ENCODE peak calls at places on chromosomes 16 and 17, in nine cellular contexts. A is mesendoderm, L is substantia nigra, S is PC-9, P is GM23248, E is left ventricle myocardium inferior, I is dorsolateral prefrontal cortex, Y is tibial artery, X is tibial nerve. Z is an unnamed sample.

GRCh38 chr16:1823821-1824220 is 2.8 kb downstream of the HAGH start:
- DNase-seq in A (peak), Y (no peak), I (peak), P (no peak), E (peak), L (peak), S (no peak), X (no peak), Z (peak)

GRCh38 chr16:28130099-28131088 is 66.9 kb upstream of the GSG1L start:
- DNase-seq in P (peak), S (no peak), A (no peak), E (no peak), Y (no peak), X (no peak), L (no peak), I (no peak), Z (no peak)

GRCh38 chr17:19769946-19770652 is 22.0 kb upstream of the ALDH3A1 start:
- DNase-seq in E (no peak), L (no peak), Y (peak), P (peak), S (peak), A (no peak), X (no peak), I (no peak), Z (no peak)

GRCh38 chr17:49815761-49816281 is 27.3 kb downstream of the KAT7 start:
- DNase-seq in A (peak), E (no peak), L (no peak), X (no peak), Y (no peak), S (no peak), P (peak), I (no peak), Z (no peak)

GRCh38 chr17:17394494-17394893 is 82.3 kb upstream of the MED9 start:
- DNase-seq in A (no peak), S (no peak), Y (no peak), I (no peak), P (no peak), X (no peak), L (no peak), E (no peak), Z (no peak)

GRCh38 chr17:76336756-76337412 is 16.8 kb downstream of the PRPSAP1 start:
- DNase-seq in Y (peak), S (no peak), X (no peak), E (no peak), A (no peak), L (no peak), I (no peak), P (no peak), Z (no peak)

GRCh38 chr16:57912529-57913260 is 58.2 kb downstream of the CNGB1 start:
- DNase-seq in P (no peak), E (no peak), X (no peak), A (peak), Y (no peak), I (no peak), L (no peak), S (no peak), Z (no peak)

GRCh38 chr17:30278032-30278431 is 13.7 kb downstream of the BLMH start:
- DNase-seq in L (no peak), S (peak), X (peak), I (no peak), A (peak), E (peak), P (peak), Y (no peak), Z (peak)

GRCh38 chr16:72989203-72989991 is 58.5 kb downstream of the ZFHX3 start:
- DNase-seq in X (peak), L (no peak), P (peak), S (peak), A (no peak), E (no peak), Y (no peak), I (no peak), Z (no peak)

GRCh38 chr16:57747091-57747490 is 11.5 kb downstream of the KATNB1 start:
- DNase-seq in L (no peak), E (no peak), A (no peak), S (no peak), I (no peak), Y (no peak), X (no peak), P (no peak), Z (no peak)

GRCh38 chr16:17070882-17071592 is 399.7 kb downstream of the XYLT1 start:
- DNase-seq in L (no peak), P (peak), I (peak), X (peak), E (no peak), A (peak), S (no peak), Y (no peak), Z (no peak)

GRCh38 chr16:852451-853185 is 52.1 kb upstream of the GNG13 start:
- DNase-seq in S (no peak), P (no peak), I (peak), E (no peak), L (no peak), Y (no peak), A (no peak), X (no peak), Z (no peak)

GRCh38 chr17:43943769-43944418 is 1.6 kb upstream of the PPY start:
- DNase-seq in P (peak), A (peak), I (peak), X (peak), L (peak), E (peak), S (peak), Y (peak), Z (peak)

GRCh38 chr16:13453938-13454553 is 465.9 kb upstream of the ERCC4 start:
- DNase-seq in E (no peak), X (peak), I (peak), Y (no peak), A (peak), L (peak), P (peak), S (no peak), Z (no peak)

GRCh38 chr16:54280751-54281150 is 5.8 kb downstream of the IRX3 start:
- DNase-seq in S (no peak), I (no peak), L (no peak), P (peak), X (no peak), E (no peak), A (peak), Y (peak), Z (no peak)

GRCh38 chr17:44071198-44071520 is 624 bp downstream of the G6PC3 start:
- DNase-seq in E (no peak), S (peak), I (no peak), Y (no peak), X (peak), P (no peak), A (no peak), L (no peak), Z (no peak)

GRCh38 chr17:36505171-36505570 is 18.7 kb downstream of the ZNHIT3 start:
- DNase-seq in L (no peak), E (no peak), I (no peak), A (no peak), S (no peak), X (no peak), Y (no peak), P (no peak), Z (no peak)

GRCh38 chr16:66352304-66352703 is 14.2 kb upstream of the CDH5 start:
- DNase-seq in A (no peak), L (no peak), Y (no peak), S (no peak), P (no peak), X (no peak), I (no peak), E (no peak), Z (no peak)

GRCh38 chr17:2151634-2152033 is 96.7 kb downstream of the HIC1 start:
- DNase-seq in S (no peak), X (no peak), Y (no peak), L (no peak), P (peak), A (peak), E (no peak), I (no peak), Z (no peak)

GRCh38 chr17:59355695-59356323 is 24.4 kb downstream of the YPEL2 start:
- DNase-seq in A (no peak), Y (no peak), S (no peak), L (peak), E (no peak), X (peak), I (peak), P (no peak), Z (no peak)

GRCh38 chr17:68539536-68540469 is 27.6 kb downstream of the PRKAR1A start:
- DNase-seq in S (no peak), X (peak), E (no peak), P (peak), A (peak), Y (no peak), L (no peak), I (no peak), Z (no peak)

GRCh38 chr17:4901648-4902344 is 1.1 kb downstream of the CHRNE start:
- DNase-seq in S (no peak), Y (no peak), E (peak), I (peak), L (peak), P (no peak), A (no peak), X (peak), Z (no peak)

GRCh38 chr17:16911141-16911937 is 60.6 kb downstream of the TNFRSF13B start:
- DNase-seq in S (no peak), X (no peak), P (no peak), A (no peak), I (peak), Y (peak), E (peak), L (peak), Z (peak)

GRCh38 chr16:24978370-24978914 is 36.7 kb downstream of the ARHGAP17 start:
- DNase-seq in X (no peak), P (peak), E (no peak), I (no peak), S (no peak), Y (no peak), L (no peak), A (no peak), Z (no peak)

GRCh38 chr16:67257486-67258159 is 8.8 kb downstream of the SLC9A5 start:
- DNase-seq in Y (no peak), S (no peak), A (no peak), L (no peak), P (peak), E (no peak), I (no peak), X (no peak), Z (no peak)

GRCh38 chr17:38453951-38454421 is 25.7 kb downstream of the ARHGAP23 start:
- DNase-seq in X (no peak), S (no peak), I (no peak), A (no peak), Y (no peak), E (no peak), L (peak), P (peak), Z (peak)
- H3K27ac ChIP-seq in X (peak), S (peak), I (peak), A (peak), Y (peak), E (peak), L (peak), P (peak), Z (no peak)

DNA sequence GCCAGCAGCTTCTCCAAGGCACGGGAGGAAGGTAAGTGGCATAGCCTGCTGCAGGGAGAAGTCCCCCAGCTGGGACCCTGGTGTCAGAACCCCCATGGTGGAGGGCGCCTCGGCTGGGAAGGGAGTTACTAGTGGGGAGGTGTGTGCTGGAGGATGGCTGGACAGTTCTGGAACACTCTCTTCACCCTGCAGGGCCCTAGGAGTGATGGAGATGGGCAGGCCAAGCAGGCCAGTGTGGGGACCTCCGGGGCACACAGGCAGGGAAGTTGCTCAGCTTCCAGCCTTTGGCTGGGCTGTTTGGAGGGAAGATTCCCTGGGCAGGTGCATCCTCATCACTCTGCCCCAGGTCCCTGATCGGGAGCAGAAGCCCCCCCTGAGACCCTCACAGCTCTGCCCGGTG is 696 bp downstream of the C17orf99 start:
- DNase-seq in I (no peak), L (no peak), Y (no peak), A (no peak), P (no peak), S (no peak), E (no peak), X (no peak), Z (no peak)
- H3K27ac ChIP-seq in I (no peak), L (no peak), Y (no peak), A (no peak), P (no peak), S (no peak), E (no peak), X (peak), Z (no peak)

GRCh38 chr16:85612801-85613608 is at the start of gene GSE1:
- DNase-seq in A (peak), X (peak), Y (peak), L (peak), E (peak), P (peak), I (no peak), S (peak), Z (peak)
- H3K27ac ChIP-seq in A (peak), X (peak), Y (peak), L (no peak), E (peak), P (peak), I (no peak), S (peak), Z (peak)

DNA sequence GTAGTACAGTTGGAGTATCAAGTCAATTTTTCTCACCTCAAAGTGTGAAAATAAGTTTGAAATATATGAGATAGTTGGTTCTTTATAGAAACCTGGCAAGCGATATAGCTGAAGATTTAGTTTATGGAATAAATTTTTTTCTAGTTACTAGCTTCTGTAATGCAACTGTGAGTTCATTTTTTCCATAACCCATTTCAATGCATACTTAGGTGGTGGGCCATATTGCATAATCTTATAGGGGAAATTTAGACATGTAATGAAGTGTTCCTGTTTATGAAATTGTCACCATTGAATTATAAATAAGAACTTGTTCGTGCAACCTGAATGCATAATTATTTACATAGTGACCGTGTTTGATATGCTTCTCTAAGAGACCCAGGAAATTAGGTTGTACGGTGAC is 9.0 kb downstream of the MOSMO start:
- DNase-seq in L (no peak), X (no peak), P (no peak), A (no peak), I (no peak), Y (no peak), S (no peak), E (no peak), Z (no peak)
- H3K27ac ChIP-seq in L (no peak), X (no peak), P (no peak), A (no peak), I (no peak), Y (no peak), S (no peak), E (no peak), Z (no peak)

GRCh38 chr17:12672944-12673343 is 7.3 kb downstream of the MYOCD start:
- DNase-seq in L (no peak), I (no peak), A (no peak), Y (no peak), S (no peak), X (no peak), E (no peak), P (no peak), Z (no peak)
- H3K27ac ChIP-seq in L (no peak), I (no peak), A (no peak), Y (peak), S (no peak), X (no peak), E (peak), P (no peak), Z (no peak)

GRCh38 chr17:80704894-80705293 is 160.3 kb downstream of the RPTOR start:
- DNase-seq in P (no peak), E (no peak), X (no peak), S (no peak), Y (no peak), A (no peak), L (no peak), I (no peak), Z (no peak)

GRCh38 chr17:80706454-80706853 is 161.8 kb downstream of the RPTOR start:
- DNase-seq in X (no peak), S (no peak), A (peak), P (no peak), L (no peak), Y (no peak), I (no peak), E (no peak), Z (no peak)

GRCh38 chr17:80703109-80703508 is 158.5 kb downstream of the RPTOR start:
- DNase-seq in E (no peak), L (no peak), X (no peak), I (no peak), A (peak), Y (no peak), S (no peak), P (no peak), Z (no peak)

GRCh38 chr17:80705988-80706387 is 161.3 kb downstream of the RPTOR start:
- DNase-seq in P (no peak), Y (no peak), L (no peak), E (no peak), X (no peak), I (no peak), S (no peak), A (peak), Z (no peak)

DNA sequence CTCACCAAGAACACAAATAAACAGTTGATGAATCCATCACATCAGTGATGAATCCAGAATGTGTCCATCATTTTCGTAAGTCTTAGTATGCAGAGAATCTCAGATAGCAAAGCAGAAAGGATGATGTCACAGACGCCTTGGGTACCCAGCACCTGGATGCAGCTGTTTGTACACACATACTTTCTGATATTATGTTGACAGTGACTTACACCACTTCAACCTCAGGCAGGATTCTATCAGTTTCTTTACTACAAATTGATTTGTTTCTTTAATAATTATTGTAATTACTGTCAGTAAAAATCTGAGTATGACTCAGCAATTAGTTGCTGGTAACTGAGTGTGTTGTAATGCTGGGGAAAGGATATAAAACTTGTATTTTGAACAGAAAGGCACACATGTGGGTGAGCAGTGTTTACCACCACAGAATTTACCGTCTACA is 159.8 kb downstream of the RPTOR start:
- DNase-seq in E (no peak), A (no peak), X (no peak), S (no peak), Y (no peak), P (peak), I (no peak), L (no peak), Z (no peak)
- H3K27ac ChIP-seq in E (no peak), A (no peak), X (no peak), S (no peak), Y (no peak), P (no peak), I (no peak), L (peak), Z (no peak)

GRCh38 chr16:4505356-4506153 is 29.4 kb downstream of the HMOX2 start:
- DNase-seq in E (no peak), S (no peak), A (no peak), I (no peak), P (no peak), X (no peak), L (no peak), Y (no peak), Z (no peak)

GRCh38 chr16:4508806-4509205 is 29.8 kb downstream of the CDIP1 start:
- DNase-seq in P (no peak), X (no peak), A (no peak), S (no peak), Y (no peak), I (no peak), L (no peak), E (no peak), Z (no peak)

GRCh38 chr16:4507588-4508345 is 30.8 kb downstream of the CDIP1 start:
- DNase-seq in A (no peak), I (no peak), L (no peak), E (no peak), Y (no peak), P (no peak), X (no peak), S (no peak), Z (no peak)

GRCh38 chr16:4509420-4509819 is 29.2 kb downstream of the CDIP1 start:
- DNase-seq in L (no peak), A (no peak), I (no peak), E (no peak), S (no peak), X (no peak), Y (no peak), P (no peak), Z (no peak)

GRCh38 chr16:4506450-4506849 is 30.3 kb downstream of the HMOX2 start:
- DNase-seq in Y (peak), P (peak), A (peak), I (peak), E (no peak), L (peak), S (peak), X (peak), Z (peak)
- H3K27ac ChIP-seq in Y (no peak), P (no peak), A (no peak), I (no peak), E (peak), L (peak), S (no peak), X (peak), Z (no peak)

Z was measured in adrenal gland.